ENCODE peak calls at places on chromosome 17, in nine cellular contexts. T is brain microvascular endothelial cell; L is CD4-positive, alpha-beta T cell; V is bronchial epithelial cell; E is suprapubic skin; D is fibroblast of pulmonary artery; P is GM23338; W is cardiac fibroblast; B is tibial nerve. N is an unnamed sample.
A peak's percentile ranks its signal among the peaks of the same experiment; 100 is the strongest.

GRCh38 chr17:13520899-13521572 is 80.7 kb downstream of the HS3ST3A1 start:
- DNase-seq in T (peak; percentile 40), L (no peak), V (no peak), E (no peak), D (peak; percentile 59), P (no peak), W (peak; percentile 82), B (no peak), N (no peak)

GRCh38 chr17:2101448-2102257 is 46.8 kb downstream of the HIC1 start:
- DNase-seq in T (no peak), L (no peak), V (peak; percentile 96), E (no peak), D (no peak), P (no peak), W (no peak), B (no peak), N (no peak)

GRCh38 chr17:61761827-61762226 is 101.5 kb downstream of the BRIP1 start:
- DNase-seq in T (no peak), L (no peak), V (no peak), E (no peak), D (no peak), P (no peak), W (no peak), B (no peak), N (no peak)

GRCh38 chr17:35315283-35315682 is 58.1 kb downstream of the SLFN11 start:
- DNase-seq in T (peak; percentile 86), L (no peak), V (peak; percentile 87), E (no peak), D (peak; percentile 89), P (no peak), W (peak; percentile 89), B (no peak), N (no peak)

GRCh38 chr17:42027961-42028790 is 8.3 kb downstream of the NKIRAS2 start:
- DNase-seq in T (no peak), L (no peak), V (no peak), E (no peak), D (peak; percentile 14), P (peak; percentile 92), W (no peak), B (no peak), N (peak; percentile 26)

GRCh38 chr17:80793851-80794267 is 197.8 kb upstream of the CHMP6 start:
- DNase-seq in T (no peak), L (no peak), V (peak; percentile 65), E (no peak), D (peak; percentile 76), P (no peak), W (peak; percentile 76), B (no peak), N (no peak)

GRCh38 chr17:64216030-64216384 is 47.1 kb downstream of the TEX2 start:
- DNase-seq in T (peak; percentile 37), L (no peak), V (no peak), E (no peak), D (peak; percentile 58), P (no peak), W (peak; percentile 75), B (no peak), N (no peak)

GRCh38 chr17:45223541-45224528 is 2.1 kb downstream of the FMNL1 start:
- DNase-seq in T (no peak), L (no peak), V (no peak), E (no peak), D (no peak), P (no peak), W (no peak), B (no peak), N (no peak)

GRCh38 chr17:14014647-14015046 is 54.7 kb upstream of the COX10 start:
- DNase-seq in T (no peak), L (no peak), V (no peak), E (no peak), D (peak; percentile 23), P (no peak), W (peak; percentile 15), B (no peak), N (no peak)

GRCh38 chr17:32783602-32784001 is 93.3 kb downstream of the MYO1D start:
- DNase-seq in T (peak; percentile 34), L (no peak), V (peak; percentile 80), E (no peak), D (peak; percentile 75), P (peak; percentile 84), W (peak; percentile 78), B (no peak), N (no peak)

GRCh38 chr17:36657763-36658490 is 56.5 kb downstream of the MRM1 start:
- DNase-seq in T (no peak), L (no peak), V (no peak), E (no peak), D (peak; percentile 10), P (peak; percentile 86), W (peak; percentile 17), B (no peak), N (peak; percentile 84)

GRCh38 chr17:50523208-50523607 is 9.3 kb upstream of the EPN3 start:
- DNase-seq in T (no peak), L (no peak), V (peak; percentile 87), E (no peak), D (no peak), P (no peak), W (no peak), B (no peak), N (no peak)
- TF ChIP-seq CTCF in T (no peak), L (no peak), V (peak; percentile 6), E (no peak), D (no peak), P (no peak), W (no peak), B (no peak), N (no peak)

DNA sequence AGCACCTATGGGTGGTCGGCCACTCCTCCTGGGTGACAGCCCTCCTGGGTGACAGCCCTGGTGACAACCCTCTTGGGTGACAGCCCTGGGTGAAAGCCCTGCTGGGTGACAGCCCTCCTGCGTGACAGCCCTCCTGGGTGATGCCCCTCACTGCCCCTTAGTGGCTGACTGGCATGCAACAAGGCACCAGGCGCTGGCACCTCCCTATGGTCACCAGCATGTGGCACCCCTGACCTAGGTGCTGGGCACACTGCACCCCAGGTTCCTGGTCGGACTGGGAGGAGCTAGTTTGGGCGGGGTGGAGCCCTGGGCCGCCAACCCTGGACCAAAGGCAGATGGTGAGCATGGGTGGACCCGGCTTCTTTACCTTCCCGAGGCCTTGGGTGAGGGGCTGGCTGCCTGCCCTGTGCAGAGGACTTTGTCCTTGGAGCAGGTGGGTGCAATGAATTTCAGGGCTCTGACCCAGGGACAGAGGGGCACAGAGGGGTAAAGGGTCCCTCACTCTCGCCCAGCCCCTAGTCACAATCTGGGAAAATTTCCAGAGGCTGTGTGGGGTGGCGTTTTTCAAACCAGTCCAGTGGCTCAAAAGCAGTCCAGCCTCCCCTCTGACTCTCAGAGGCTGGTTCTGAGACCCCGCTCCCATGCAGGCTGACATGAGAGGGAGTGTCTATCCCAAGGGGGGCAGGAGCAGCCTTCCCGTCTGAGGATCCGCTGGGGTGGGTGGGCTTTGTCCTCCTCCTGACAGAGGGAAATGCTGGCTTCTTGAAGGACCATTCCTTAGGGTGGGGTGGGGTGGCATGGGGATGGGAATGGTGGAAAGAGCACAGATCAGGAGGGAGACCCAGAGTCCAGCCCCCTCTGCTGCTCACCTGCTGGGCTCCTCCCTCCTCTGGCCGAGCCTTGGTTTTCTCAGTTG is 25.9 kb upstream of the TNFRSF13B start:
- DNase-seq in T (peak; percentile 16), L (no peak), V (no peak), E (no peak), D (no peak), P (no peak), W (no peak), B (no peak), N (no peak)
- TF ChIP-seq CTCF in T (peak; percentile 87), L (no peak), V (no peak), E (no peak), D (no peak), P (no peak), W (no peak), B (no peak), N (no peak)

GRCh38 chr17:8375738-8376259 is 705 bp downstream of the KRABD2 start:
- DNase-seq in T (no peak), L (no peak), V (peak; percentile 44), E (no peak), D (no peak), P (peak; percentile 60), W (no peak), B (no peak), N (no peak)

GRCh38 chr17:8377422-8377821 is 918 bp upstream of the KRABD2 start:
- DNase-seq in T (no peak), L (no peak), V (no peak), E (no peak), D (no peak), P (no peak), W (no peak), B (no peak), N (no peak)

GRCh38 chr17:8372422-8372821 is 4.1 kb downstream of the KRABD2 start:
- DNase-seq in T (no peak), L (no peak), V (peak; percentile 15), E (no peak), D (no peak), P (no peak), W (no peak), B (no peak), N (no peak)

GRCh38 chr17:8380049-8380448 is 2.9 kb downstream of the RPL26 start:
- DNase-seq in T (no peak), L (no peak), V (no peak), E (no peak), D (no peak), P (no peak), W (no peak), B (no peak), N (no peak)

DNA sequence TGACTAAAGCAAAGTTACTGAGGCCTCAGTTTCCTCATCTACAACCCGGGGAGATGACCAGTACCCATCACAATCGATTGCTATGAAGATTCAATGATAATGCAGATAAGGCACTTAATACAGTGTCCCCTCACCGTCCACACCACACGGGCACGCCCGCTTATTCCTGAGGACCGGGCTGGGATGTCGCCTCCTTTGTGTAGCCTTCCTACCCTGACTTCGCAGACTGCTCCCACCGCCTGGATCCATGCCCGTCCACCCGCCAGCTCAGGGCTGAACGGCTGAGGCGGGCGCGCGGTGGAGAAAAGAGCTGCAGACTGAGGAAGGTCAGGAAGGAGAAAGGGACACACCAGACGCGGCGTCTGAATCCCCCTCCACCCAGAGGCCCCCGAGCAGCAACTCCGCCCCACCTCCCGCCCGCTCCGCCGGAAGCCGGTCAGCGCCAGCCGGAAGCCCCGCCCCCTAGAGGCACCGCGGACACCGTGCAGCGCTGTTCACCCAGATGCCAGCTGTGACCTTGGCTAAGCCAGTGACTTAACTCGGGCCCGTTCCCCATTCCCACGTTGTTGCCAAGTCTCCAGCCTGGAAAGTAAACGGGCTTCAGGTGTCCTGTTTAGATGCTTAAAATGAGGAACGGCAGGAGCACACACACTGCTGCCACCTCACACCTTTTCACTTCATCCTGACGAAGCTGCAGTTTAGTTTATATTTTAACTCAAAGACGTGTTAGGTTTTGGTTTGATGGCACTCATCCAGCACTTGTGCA is at the start of gene KRABD2:
- DNase-seq in T (peak; percentile 68), L (peak; percentile 82), V (peak; percentile 72), E (peak; percentile 93), D (peak; percentile 79), P (peak; percentile 97), W (peak; percentile 88), B (peak; percentile 65), N (peak; percentile 96)
- TF ChIP-seq CTCF in T (peak; percentile 71), L (peak; percentile 65), V (peak; percentile 86), E (peak; percentile 70), D (peak; percentile 47), P (peak; percentile 51), W (peak; percentile 51), B (peak; percentile 61), N (peak; percentile 50)

DNA sequence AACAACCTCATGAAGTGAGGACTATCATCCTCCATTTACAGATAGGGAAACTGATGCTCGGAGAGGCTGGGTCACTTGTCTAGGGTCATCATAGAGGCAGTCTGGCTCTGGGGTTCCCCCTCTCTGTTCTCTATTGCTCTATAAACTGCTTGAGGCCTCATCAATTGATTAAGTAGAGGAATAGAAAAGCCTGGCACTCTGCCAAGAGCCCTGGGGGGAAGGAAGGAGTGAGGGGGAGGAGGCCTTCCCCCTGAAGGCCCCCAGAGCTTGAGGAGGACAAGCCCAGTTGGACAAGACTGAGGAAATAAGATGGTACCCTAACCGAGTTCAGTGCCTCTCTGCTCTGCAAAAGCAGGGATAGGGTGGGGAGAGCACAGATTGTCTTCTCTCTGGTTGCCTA is 21.0 kb downstream of the SDK2 start:
- DNase-seq in T (no peak), L (no peak), V (no peak), E (no peak), D (no peak), P (no peak), W (no peak), B (no peak), N (no peak)
- TF ChIP-seq CTCF in T (no peak), L (no peak), V (no peak), E (no peak), D (no peak), P (no peak), W (no peak), B (no peak), N (no peak)

N was measured in nephron progenitor cell.